ENCODE peak calls at places on chromosomes 6 and 20, in six cellular contexts. T is M059J, D is NCI-H774, A is choroid plexus epithelial cell, P is A172, M is hypothalamus. Q is an unnamed sample.

GRCh38 chr20:63696628-63697356 is at the start of gene TNFRSF6B:
- DNase-seq in T (no peak), D (no peak), A (no peak), P (no peak), M (no peak), Q (no peak)

GRCh38 chr20:13799974-13800373 is 15.1 kb downstream of the NDUFAF5 start:
- DNase-seq in T (no peak), D (no peak), A (no peak), P (no peak), M (no peak), Q (no peak)

GRCh38 chr6:146894624-146895023 is 295.9 kb downstream of the ADGB start:
- DNase-seq in T (no peak), D (no peak), A (no peak), P (no peak), M (no peak), Q (no peak)

GRCh38 chr6:52712136-52712535 is 41.2 kb downstream of the TMEM14A start:
- DNase-seq in T (peak), D (no peak), A (peak), P (no peak), M (no peak), Q (no peak)

GRCh38 chr6:169253341-169253740 is 305 bp downstream of the THBS2 start:
- DNase-seq in T (no peak), D (no peak), A (peak), P (peak), M (no peak), Q (no peak)

GRCh38 chr6:46909371-46909770 is 12.4 kb downstream of the ADGRF5 start:
- DNase-seq in T (peak), D (no peak), A (no peak), P (no peak), M (no peak), Q (no peak)

GRCh38 chr20:22681591-22682248 is 97.3 kb upstream of the FOXA2 start:
- DNase-seq in T (no peak), D (no peak), A (no peak), P (no peak), M (no peak), Q (no peak)

GRCh38 chr6:43989556-43990248 is 137.6 kb downstream of the MRPL14 start:
- DNase-seq in T (no peak), D (no peak), A (no peak), P (no peak), M (no peak), Q (peak)

GRCh38 chr20:19786311-19786710 is 28.3 kb downstream of the RIN2 start:
- DNase-seq in T (peak), D (no peak), A (peak), P (peak), M (no peak), Q (peak)